ENCODE peak calls at places on chromosomes 3 and 15, in six cellular contexts. W is GM20000, V is esophagus squamous epithelium, J is HL-60, H is astrocyte of the cerebellum, C is MM.1S. F is an unnamed sample.

GRCh38 chr3:13884851-13885703 is 5.2 kb upstream of the WNT7A start:
- DNase-seq in C (peak; percentile 67), J (peak; percentile 1), H (no peak), W (peak; percentile 81), V (no peak), F (peak; percentile 46)

GRCh38 chr15:49314729-49315128 is 108.3 kb upstream of the FGF7 start:
- DNase-seq in H (no peak), C (no peak), W (no peak), J (no peak), V (no peak), F (no peak)

GRCh38 chr3:165459924-165460540 is 263.8 kb upstream of the SLITRK3 start:
- DNase-seq in W (no peak), H (no peak), J (no peak), V (no peak), C (no peak), F (no peak)

GRCh38 chr15:90679959-90680358 is 37.2 kb upstream of the BLM start:
- DNase-seq in H (no peak), C (no peak), V (no peak), J (no peak), W (no peak), F (no peak)

GRCh38 chr3:185900228-185900627 is 37.6 kb downstream of the TRA2B start:
- DNase-seq in W (no peak), C (peak; percentile 49), H (peak; percentile 78), V (no peak), J (no peak), F (no peak)

GRCh38 chr15:80999623-81000036 is 1.1 kb upstream of the TLNRD1 start:
- DNase-seq in C (peak; percentile 90), W (peak; percentile 49), V (no peak), J (peak; percentile 74), H (no peak), F (peak; percentile 62)

GRCh38 chr15:101481381-101481705 is 8.2 kb downstream of the PCSK6 start:
- DNase-seq in H (no peak), J (no peak), V (no peak), W (no peak), C (no peak), F (no peak)

GRCh38 chr3:46465196-46465520 is 453 bp upstream of the LTF start:
- DNase-seq in J (no peak), V (no peak), W (no peak), C (no peak), H (no peak), F (no peak)

GRCh38 chr15:40100133-40100946 is 8.3 kb downstream of the BMF start:
- DNase-seq in H (no peak), W (no peak), V (no peak), J (no peak), C (no peak), F (no peak)

GRCh38 chr3:164418426-164418825 is 659.9 kb downstream of the SI start:
- DNase-seq in V (no peak), H (no peak), J (no peak), W (no peak), C (no peak), F (no peak)

GRCh38 chr3:11568503-11569155 is 75.1 kb downstream of the VGLL4 start:
- DNase-seq in V (no peak), C (no peak), J (no peak), W (no peak), H (peak; percentile 84), F (no peak)

GRCh38 chr15:67101981-67102929 is 36.9 kb downstream of the SMAD3 start:
- DNase-seq in V (no peak), H (peak; percentile 87), W (peak; percentile 67), C (peak; percentile 68), J (no peak), F (no peak)

GRCh38 chr15:84715442-84716035 is 400 bp downstream of the SEC11A start:
- DNase-seq in W (peak; percentile 14), V (no peak), J (no peak), H (no peak), C (peak; percentile 27), F (peak; percentile 46)

DNA sequence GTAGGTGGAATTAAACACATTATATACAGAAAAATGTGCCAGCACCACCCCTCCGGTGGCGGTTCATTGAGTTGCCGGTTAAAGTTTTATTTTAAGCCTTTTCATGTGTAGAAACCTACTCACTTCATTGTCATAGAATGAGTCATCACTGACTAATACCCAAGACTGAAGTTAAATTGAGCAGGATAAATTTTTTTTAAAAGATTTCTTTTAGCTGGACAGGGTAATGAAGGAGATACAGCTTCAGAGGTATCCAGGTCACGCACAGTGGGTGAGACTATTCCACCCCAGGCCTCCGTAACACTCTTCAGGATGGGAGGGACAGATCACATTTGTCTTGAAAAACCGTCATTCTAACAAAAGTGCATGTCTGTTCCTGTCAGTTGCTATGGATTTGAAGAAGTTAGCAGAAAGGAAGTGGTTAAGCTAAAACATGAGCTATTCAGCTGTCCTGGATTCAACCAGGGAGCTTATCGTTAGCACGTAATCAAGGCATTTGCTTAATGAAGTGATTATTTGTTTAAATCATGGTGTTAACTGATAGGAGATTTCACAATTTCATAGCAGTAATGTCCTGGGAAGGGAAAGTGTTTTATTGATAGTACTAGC is 23.3 kb downstream of the WHAMM start:
- DNase-seq in H (peak; percentile 79), W (peak; percentile 71), J (no peak), C (no peak), V (no peak), F (no peak)
- TF ChIP-seq CTCF in H (peak; percentile 28), W (no peak), J (no peak), C (no peak), V (peak; percentile 35), F (no peak)

DNA sequence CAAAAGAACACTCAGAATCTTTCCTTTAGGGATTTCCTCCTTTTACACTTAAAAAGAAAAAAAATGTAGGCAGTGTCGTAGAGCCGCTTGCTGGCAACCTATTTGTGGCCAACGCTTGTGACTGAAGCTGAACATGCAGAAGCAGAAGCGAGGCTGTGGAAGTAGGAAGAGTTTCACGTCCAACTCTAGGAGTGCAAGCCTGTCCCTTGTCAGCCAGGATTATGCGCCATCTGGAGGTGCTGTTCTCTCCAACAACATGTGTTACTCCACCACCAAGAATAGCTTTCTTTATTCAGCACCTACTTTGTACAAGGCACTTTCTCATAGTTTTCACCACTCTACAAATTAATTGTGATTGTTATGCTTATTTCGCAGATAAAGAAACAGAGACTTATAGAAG is 223.2 kb upstream of the LMCD1 start:
- DNase-seq in J (peak; percentile 13), W (no peak), C (no peak), H (no peak), V (no peak), F (no peak)
- TF ChIP-seq CTCF in J (no peak), W (no peak), C (no peak), H (no peak), V (no peak), F (peak; percentile 24)

GRCh38 chr15:28913171-28913765 is 27.5 kb downstream of the APBA2 start:
- DNase-seq in C (no peak), V (no peak), J (no peak), H (no peak), W (no peak), F (no peak)
- TF ChIP-seq CTCF in C (no peak), V (no peak), J (no peak), H (peak; percentile 39), W (no peak), F (no peak)

DNA sequence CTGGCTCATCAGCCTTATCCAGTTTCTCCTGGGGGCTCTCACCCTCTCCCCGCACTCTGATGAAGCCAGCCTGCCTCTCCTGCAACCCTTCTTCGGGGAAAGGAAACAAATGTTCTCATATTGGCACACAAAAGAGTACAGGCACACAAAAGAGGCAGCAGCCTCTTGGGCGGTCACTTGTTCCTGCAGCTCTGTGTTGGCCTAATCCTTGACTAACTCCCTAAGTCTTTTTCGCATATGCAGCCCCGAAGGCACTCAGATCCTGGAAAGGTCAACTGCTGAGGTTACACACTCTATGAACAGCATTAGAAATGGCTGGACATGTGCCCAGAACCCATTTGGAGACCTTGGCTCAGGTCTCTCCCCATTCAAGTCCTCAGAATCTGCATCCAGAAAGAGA is 7.4 kb upstream of the CAMP start:
- DNase-seq in W (no peak), J (no peak), C (no peak), V (no peak), H (no peak), F (no peak)
- TF ChIP-seq CTCF in W (no peak), J (no peak), C (no peak), V (no peak), H (no peak), F (no peak)

GRCh38 chr15:88610756-88611231 is 10.3 kb upstream of the AEN start:
- DNase-seq in W (no peak), J (no peak), V (no peak), C (no peak), H (no peak), F (no peak)
- TF ChIP-seq CTCF in W (no peak), J (no peak), V (no peak), C (no peak), H (peak; percentile 18), F (no peak)

GRCh38 chr3:123341871-123342630 is 106.8 kb downstream of the ADCY5 start:
- DNase-seq in C (no peak), W (no peak), V (no peak), J (no peak), H (no peak), F (no peak)
- TF ChIP-seq CTCF in C (no peak), W (no peak), V (no peak), J (no peak), H (no peak), F (no peak)

DNA sequence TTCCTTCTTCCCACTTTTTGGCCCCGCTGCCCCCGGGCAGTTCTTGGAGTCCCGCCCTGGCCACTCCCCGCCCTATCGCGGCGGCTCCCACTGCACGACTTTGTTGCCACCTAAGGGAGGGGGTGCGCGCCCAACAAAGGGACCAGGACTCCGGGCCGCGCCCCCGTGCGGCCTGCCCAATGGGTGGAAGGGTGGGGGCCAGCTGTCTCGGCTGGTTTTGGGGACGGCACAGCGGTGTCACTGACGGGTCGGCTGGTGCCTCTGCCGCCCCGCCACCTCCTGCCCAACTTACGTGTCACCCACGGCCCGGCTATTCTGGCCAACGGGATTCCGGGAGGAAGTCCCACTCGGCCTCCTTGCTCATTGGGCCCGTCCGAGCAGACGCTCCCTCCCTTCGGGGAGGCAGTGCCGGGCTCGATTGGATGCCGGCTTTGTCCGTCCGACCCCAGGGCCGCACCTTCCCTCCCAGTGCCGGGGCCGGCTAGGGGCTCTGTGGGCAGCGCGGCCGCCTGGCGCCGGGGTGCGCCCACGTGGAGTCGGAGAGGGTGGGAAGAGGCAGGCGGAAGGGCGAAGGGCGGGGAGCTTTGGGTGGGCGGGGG is at the start of gene GOLIM4:
- DNase-seq in W (peak; percentile 95), H (peak; percentile 91), C (peak; percentile 99), V (peak; percentile 84), J (peak; percentile 79), F (no peak)
- TF ChIP-seq CTCF in W (peak; percentile 13), H (peak; percentile 14), C (no peak), V (no peak), J (no peak), F (no peak)

DNA sequence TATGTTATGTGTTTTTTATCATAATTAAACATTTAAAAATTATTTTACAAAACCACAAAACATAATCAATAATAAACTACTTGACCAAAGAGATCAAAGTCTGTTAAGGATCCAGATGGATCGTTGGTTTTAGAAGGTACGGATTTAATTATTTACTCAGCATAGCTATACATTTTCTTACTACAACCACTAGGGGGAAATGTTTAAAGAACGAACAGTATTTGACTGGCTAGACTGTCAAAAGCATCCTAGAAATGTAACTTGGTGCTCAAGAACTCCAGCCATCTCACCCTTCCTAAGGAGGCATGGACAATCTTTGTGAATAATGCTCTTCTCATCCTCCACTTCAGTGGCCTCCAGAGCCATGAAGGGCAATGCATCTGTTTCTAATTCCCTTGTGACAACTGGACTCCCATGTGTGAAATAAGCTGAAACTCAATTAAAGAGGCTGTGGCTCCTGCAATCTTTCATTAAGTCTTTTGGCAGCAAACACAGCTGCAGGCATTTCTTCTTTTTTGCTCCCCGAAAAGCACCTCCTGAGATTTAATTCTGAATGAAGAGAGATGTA is 94.7 kb upstream of the TUSC7 start:
- DNase-seq in W (no peak), V (no peak), C (no peak), J (no peak), H (no peak), F (no peak)
- TF ChIP-seq CTCF in W (no peak), V (peak; percentile 26), C (peak; percentile 29), J (no peak), H (peak; percentile 22), F (peak; percentile 21)

F was measured in DND-41.